ENCODE peak calls at places on chromosomes 16 and 17, in seven cellular contexts. D is NCI-H187; Y is kidney epithelial cell; E is NCI-H2081; K is stomach; H is progenitor cell of endocrine pancreas; S is activated CD4-positive, CD25-positive, alpha-beta regulatory T cell. O is an unnamed sample.

GRCh38 chr17:7191571-7192270 is 12.6 kb upstream of the ASGR1 start:
- DNase-seq in S (no peak), H (no peak), D (no peak), K (no peak), E (no peak), Y (no peak), O (no peak)

GRCh38 chr17:64741038-64741641 is 79.0 kb upstream of the SMURF2 start:
- DNase-seq in E (no peak), S (no peak), K (peak), D (no peak), Y (no peak), H (no peak), O (no peak)

GRCh38 chr16:86572616-86573015 is 5.7 kb upstream of the FOXL1 start:
- DNase-seq in Y (no peak), D (no peak), K (no peak), S (no peak), H (no peak), E (no peak), O (no peak)

GRCh38 chr17:418421-418751 is 65.8 kb upstream of the RPH3AL start:
- DNase-seq in E (no peak), S (no peak), H (no peak), Y (no peak), K (no peak), D (no peak), O (no peak)

GRCh38 chr17:20073056-20073979 is 64.2 kb downstream of the SPECC1 start:
- DNase-seq in Y (no peak), S (no peak), K (peak), H (no peak), E (no peak), D (no peak), O (peak)

GRCh38 chr17:29368926-29369325 is 21.2 kb upstream of the TAOK1 start:
- DNase-seq in K (no peak), S (no peak), Y (no peak), H (no peak), D (no peak), E (no peak), O (no peak)

GRCh38 chr17:29039764-29040598 is 3.0 kb upstream of the PIPOX start:
- DNase-seq in D (no peak), K (no peak), H (no peak), Y (peak), S (no peak), E (no peak), O (no peak)

GRCh38 chr16:19223235-19223847 is 55.3 kb downstream of the SYT17 start:
- DNase-seq in E (no peak), K (peak), D (no peak), S (no peak), H (no peak), Y (no peak), O (peak)

GRCh38 chr16:84450176-84450865 is 54.1 kb downstream of the MEAK7 start:
- DNase-seq in Y (no peak), D (no peak), E (no peak), H (no peak), K (peak), S (no peak), O (no peak)

GRCh38 chr17:42023524-42024349 is 3.8 kb downstream of the NKIRAS2 start:
- DNase-seq in E (no peak), K (no peak), H (no peak), D (no peak), S (no peak), Y (no peak), O (no peak)

GRCh38 chr17:31494259-31495048 is 103.0 kb downstream of the RAB11FIP4 start:
- DNase-seq in Y (no peak), K (peak), D (no peak), H (no peak), E (no peak), S (peak), O (peak)

GRCh38 chr17:2383628-2384167 is 17.2 kb downstream of the MNT start:
- DNase-seq in E (no peak), Y (no peak), H (no peak), K (no peak), S (no peak), D (no peak), O (no peak)

GRCh38 chr16:88856828-88857727 is at the start of the genes GALNS and TRAPPC2L:
- DNase-seq in E (peak), S (peak), K (peak), H (peak), D (peak), Y (peak), O (peak)

GRCh38 chr17:75683467-75684041 is 16.4 kb downstream of the SAP30BP start:
- DNase-seq in E (no peak), H (no peak), K (peak), S (no peak), D (no peak), Y (no peak), O (no peak)

GRCh38 chr16:27161398-27161797 is 41.9 kb upstream of the KDM8 start:
- DNase-seq in Y (no peak), E (no peak), D (no peak), S (no peak), K (no peak), H (no peak), O (no peak)

GRCh38 chr17:606501-607243 is 108.0 kb downstream of the VPS53 start:
- DNase-seq in H (no peak), S (no peak), K (no peak), D (no peak), Y (peak), E (no peak), O (no peak)